ENCODE peak calls at places on chromosomes 7 and 10, in four cellular contexts. One of them, this sample, is unnamed.

GRCh38 chr7:141586878-141587277 is 35.7 kb downstream of the AGK start:
- DNase-seq in AG08396: no peak
- DNase-seq in left ventricle myocardium inferior: no peak
- DNase-seq in stimulated activated CD4-positive, alpha-beta T cell treated with anti-CD3 and anti-CD28 coated beads, Interleukin-2, amount 100 ng/mL, for 48 hours: no peak
- DNase-seq in this sample: no peak

GRCh38 chr10:95250856-95251255 is 39.9 kb downstream of the PDLIM1 start:
- DNase-seq in AG08396: no peak
- DNase-seq in left ventricle myocardium inferior: no peak
- DNase-seq in stimulated activated CD4-positive, alpha-beta T cell treated with anti-CD3 and anti-CD28 coated beads, Interleukin-2, amount 100 ng/mL, for 48 hours: no peak
- DNase-seq in this sample: no peak

GRCh38 chr10:123480344-123480743 is 185.8 kb upstream of the GPR26 start:
- DNase-seq in AG08396: no peak
- DNase-seq in left ventricle myocardium inferior: no peak
- DNase-seq in stimulated activated CD4-positive, alpha-beta T cell treated with anti-CD3 and anti-CD28 coated beads, Interleukin-2, amount 100 ng/mL, for 48 hours: no peak
- DNase-seq in this sample: no peak

GRCh38 chr7:42197391-42197790 is 39.6 kb downstream of the GLI3 start:
- DNase-seq in AG08396: no peak
- DNase-seq in left ventricle myocardium inferior: no peak
- DNase-seq in stimulated activated CD4-positive, alpha-beta T cell treated with anti-CD3 and anti-CD28 coated beads, Interleukin-2, amount 100 ng/mL, for 48 hours: no peak
- DNase-seq in this sample: no peak

GRCh38 chr7:36440880-36441279 is 51.2 kb downstream of the ANLN start:
- DNase-seq in AG08396: peak
- DNase-seq in left ventricle myocardium inferior: no peak
- DNase-seq in stimulated activated CD4-positive, alpha-beta T cell treated with anti-CD3 and anti-CD28 coated beads, Interleukin-2, amount 100 ng/mL, for 48 hours: no peak
- DNase-seq in this sample: no peak

GRCh38 chr10:18523858-18524257 is 127.5 kb downstream of the NSUN6 start:
- DNase-seq in AG08396: no peak
- DNase-seq in left ventricle myocardium inferior: no peak
- DNase-seq in stimulated activated CD4-positive, alpha-beta T cell treated with anti-CD3 and anti-CD28 coated beads, Interleukin-2, amount 100 ng/mL, for 48 hours: no peak
- DNase-seq in this sample: no peak

GRCh38 chr7:135326636-135327280 is 93.1 kb downstream of the STRA8 start:
- DNase-seq in AG08396: no peak
- DNase-seq in left ventricle myocardium inferior: no peak
- DNase-seq in stimulated activated CD4-positive, alpha-beta T cell treated with anti-CD3 and anti-CD28 coated beads, Interleukin-2, amount 100 ng/mL, for 48 hours: no peak
- DNase-seq in this sample: no peak

GRCh38 chr10:82861889-82862288 is 986.9 kb downstream of the NRG3 start:
- DNase-seq in AG08396: no peak
- DNase-seq in left ventricle myocardium inferior: no peak
- DNase-seq in stimulated activated CD4-positive, alpha-beta T cell treated with anti-CD3 and anti-CD28 coated beads, Interleukin-2, amount 100 ng/mL, for 48 hours: no peak
- DNase-seq in this sample: no peak

GRCh38 chr10:112115781-112116385 is 67.7 kb downstream of the GPAM start:
- DNase-seq in AG08396: peak
- DNase-seq in left ventricle myocardium inferior: no peak
- DNase-seq in stimulated activated CD4-positive, alpha-beta T cell treated with anti-CD3 and anti-CD28 coated beads, Interleukin-2, amount 100 ng/mL, for 48 hours: peak
- DNase-seq in this sample: no peak

GRCh38 chr10:17273403-17273802 is 45.4 kb downstream of the VIM start:
- DNase-seq in AG08396: peak
- DNase-seq in left ventricle myocardium inferior: no peak
- DNase-seq in stimulated activated CD4-positive, alpha-beta T cell treated with anti-CD3 and anti-CD28 coated beads, Interleukin-2, amount 100 ng/mL, for 48 hours: no peak
- DNase-seq in this sample: no peak

GRCh38 chr7:31763548-31763947 is 76.5 kb downstream of the PPP1R17 start:
- DNase-seq in AG08396: no peak
- DNase-seq in left ventricle myocardium inferior: no peak
- DNase-seq in stimulated activated CD4-positive, alpha-beta T cell treated with anti-CD3 and anti-CD28 coated beads, Interleukin-2, amount 100 ng/mL, for 48 hours: no peak
- DNase-seq in this sample: no peak

GRCh38 chr7:34064511-34065158 is 159.3 kb downstream of the BMPER start:
- DNase-seq in AG08396: no peak
- DNase-seq in left ventricle myocardium inferior: no peak
- DNase-seq in stimulated activated CD4-positive, alpha-beta T cell treated with anti-CD3 and anti-CD28 coated beads, Interleukin-2, amount 100 ng/mL, for 48 hours: no peak
- DNase-seq in this sample: no peak

GRCh38 chr7:48154792-48155413 is 16.4 kb upstream of the ABCA13 start:
- DNase-seq in AG08396: peak
- DNase-seq in left ventricle myocardium inferior: no peak
- DNase-seq in stimulated activated CD4-positive, alpha-beta T cell treated with anti-CD3 and anti-CD28 coated beads, Interleukin-2, amount 100 ng/mL, for 48 hours: no peak
- DNase-seq in this sample: no peak

GRCh38 chr10:77837925-77838595 is 88.5 kb downstream of the DLG5 start:
- DNase-seq in AG08396: no peak
- DNase-seq in left ventricle myocardium inferior: no peak
- DNase-seq in stimulated activated CD4-positive, alpha-beta T cell treated with anti-CD3 and anti-CD28 coated beads, Interleukin-2, amount 100 ng/mL, for 48 hours: no peak
- DNase-seq in this sample: peak